ENCODE peak calls at places on chromosomes 4 and X, in nine cellular contexts. V, N, C, E, T, I, G, O and M are unnamed samples.

GRCh38 chr4:7435411-7436095 is 823 bp upstream of the PSAPL1 start:
- DNase-seq in G (no peak), N (no peak), E (no peak), T (no peak), C (no peak), O (no peak), I (peak), V (no peak), M (no peak)

GRCh38 chr4:68145261-68145660 is 15.6 kb upstream of the TMPRSS11F start:
- DNase-seq in O (no peak), I (no peak), N (no peak), V (no peak), T (no peak), G (no peak), E (no peak), C (no peak), M (no peak)

GRCh38 chr4:124907881-124908280 is 195.3 kb upstream of the ANKRD50 start:
- DNase-seq in G (no peak), I (no peak), C (no peak), T (no peak), O (no peak), E (no peak), N (no peak), V (no peak), M (no peak)

GRCh38 chr4:25022741-25023140 is 8.0 kb downstream of the LGI2 start:
- DNase-seq in T (no peak), E (no peak), I (no peak), G (no peak), N (no peak), O (no peak), V (no peak), C (no peak), M (no peak)

GRCh38 chrX:1207496-1208025 is 4.9 kb downstream of the CRLF2 start:
- DNase-seq in C (no peak), O (no peak), N (no peak), T (no peak), I (no peak), G (no peak), E (no peak), V (no peak), M (no peak)

GRCh38 chr4:53644607-53645006 is 53.3 kb upstream of the LNX1 start:
- DNase-seq in E (no peak), G (peak), I (no peak), C (peak), T (no peak), V (no peak), N (peak), O (no peak), M (no peak)

GRCh38 chr4:108036252-108036651 is 46.6 kb downstream of the HADH start:
- DNase-seq in O (no peak), G (no peak), E (no peak), I (no peak), N (no peak), V (no peak), C (no peak), T (no peak), M (no peak)

GRCh38 chrX:129957241-129958099 is 25.0 kb upstream of the BCORL1 start:
- DNase-seq in C (peak), T (peak), V (peak), E (peak), O (peak), N (peak), G (peak), I (peak), M (peak)

GRCh38 chr4:78336093-78336943 is 215.3 kb upstream of the ANXA3 start:
- DNase-seq in E (no peak), G (no peak), V (no peak), T (no peak), N (no peak), O (no peak), C (no peak), I (no peak), M (no peak)

GRCh38 chrX:37824491-37825224 is 22.7 kb downstream of the DYNLT3 start:
- DNase-seq in G (no peak), N (no peak), C (no peak), O (no peak), V (no peak), T (no peak), I (no peak), E (no peak), M (no peak)

GRCh38 chr4:188008377-188008776 is 12.8 kb downstream of the ZFP42 start:
- DNase-seq in N (no peak), T (no peak), C (no peak), O (peak), E (no peak), I (no peak), G (no peak), V (no peak), M (no peak)

GRCh38 chrX:1394731-1395501 is 3.0 kb upstream of the SLC25A6 start:
- DNase-seq in C (no peak), N (peak), G (peak), O (no peak), T (peak), I (peak), E (no peak), V (no peak), M (peak)

GRCh38 chr4:108359936-108360681 is 191.4 kb upstream of the LEF1 start:
- DNase-seq in T (no peak), E (no peak), I (no peak), C (no peak), O (no peak), G (no peak), V (no peak), N (no peak), M (no peak)

GRCh38 chr4:81470456-81471327 is 1.0 kb downstream of the RASGEF1B start:
- DNase-seq in I (peak), N (peak), E (no peak), V (peak), O (no peak), G (peak), C (peak), T (peak), M (peak)

GRCh38 chrX:124455966-124456365 is 109.6 kb downstream of the SH2D1A start:
- DNase-seq in I (no peak), E (no peak), V (no peak), T (no peak), O (no peak), C (no peak), G (no peak), N (no peak), M (no peak)

GRCh38 chr4:128840711-128841318 is 31.3 kb downstream of the JADE1 start:
- DNase-seq in E (no peak), G (no peak), I (no peak), N (no peak), V (no peak), C (no peak), T (no peak), O (no peak), M (no peak)

GRCh38 chr4:17577660-17578481 is 873 bp downstream of the LAP3 start:
- DNase-seq in E (no peak), O (no peak), N (peak), C (peak), G (no peak), V (no peak), T (peak), I (peak), M (peak)

GRCh38 chr4:160510925-160511324 is 1408.0 kb downstream of the RAPGEF2 start:
- DNase-seq in I (no peak), V (no peak), G (no peak), N (no peak), C (no peak), O (peak), T (no peak), E (no peak), M (no peak)

GRCh38 chrX:10832103-10832502 is 211.7 kb upstream of the MID1 start:
- DNase-seq in O (no peak), G (no peak), N (no peak), T (no peak), I (no peak), V (no peak), E (no peak), C (no peak), M (no peak)

GRCh38 chr4:184979461-184980124 is 38.7 kb upstream of the HELT start:
- DNase-seq in I (peak), T (no peak), V (peak), C (peak), G (no peak), O (no peak), E (no peak), N (no peak), M (no peak)

GRCh38 chrX:110669572-110669971 is 126.0 kb downstream of the CHRDL1 start:
- DNase-seq in G (no peak), O (no peak), N (no peak), I (no peak), E (no peak), V (no peak), C (no peak), T (no peak), M (no peak)

GRCh38 chr4:109046549-109047171 is 255.8 kb downstream of the COL25A1 start:
- DNase-seq in I (no peak), G (no peak), O (no peak), V (no peak), N (no peak), T (no peak), E (no peak), C (no peak), M (peak)

GRCh38 chrX:10636337-10636736 is 16.0 kb upstream of the MID1 start:
- DNase-seq in T (peak), C (no peak), E (peak), V (no peak), G (no peak), I (peak), O (peak), N (peak), M (no peak)

GRCh38 chr4:153759407-153760226 is at the start of gene RNF175:
- DNase-seq in G (no peak), O (no peak), N (peak), E (no peak), C (no peak), V (peak), T (no peak), I (no peak), M (no peak)

GRCh38 chr4:182880387-182881356 is 36.5 kb downstream of the DCTD start:
- DNase-seq in G (no peak), T (no peak), I (peak), C (no peak), E (no peak), O (no peak), N (no peak), V (no peak), M (no peak)

GRCh38 chrX:40174594-40175415 is 77.0 kb upstream of the BCOR start:
- DNase-seq in T (peak), V (peak), I (peak), O (peak), G (peak), N (peak), C (peak), E (no peak), M (peak)

GRCh38 chrX:40172169-40172979 is 74.6 kb upstream of the BCOR start:
- DNase-seq in G (peak), V (peak), E (no peak), O (no peak), C (peak), N (peak), I (peak), T (peak), M (peak)

GRCh38 chrX:40175416-40176255 is 77.9 kb upstream of the BCOR start:
- DNase-seq in G (peak), N (peak), V (peak), I (peak), E (no peak), C (peak), T (peak), O (peak), M (peak)

GRCh38 chrX:40172980-40173661 is 75.4 kb upstream of the BCOR start:
- DNase-seq in T (no peak), O (no peak), V (no peak), I (no peak), G (no peak), E (no peak), N (no peak), C (no peak), M (no peak)

GRCh38 chrX:40173662-40174593 is 76.2 kb upstream of the BCOR start:
- DNase-seq in O (no peak), N (peak), G (peak), T (peak), V (peak), I (peak), E (peak), C (peak), M (peak)
- TF ChIP-seq POLR2A in O (no peak), N (peak), G (no peak), T (no peak), V (no peak), I (no peak), E (peak), C (no peak), M (no peak)

GRCh38 chr4:27602172-27602571 is 741.5 kb downstream of the STIM2 start:
- DNase-seq in O (no peak), N (no peak), T (no peak), G (no peak), C (no peak), I (no peak), V (no peak), E (no peak), M (no peak)

GRCh38 chr4:27604692-27605091 is 744.1 kb downstream of the STIM2 start:
- DNase-seq in C (no peak), I (no peak), O (no peak), N (no peak), G (no peak), E (no peak), T (no peak), V (no peak), M (no peak)
- TF ChIP-seq CTCF in C (no peak), I (no peak), O (no peak), N (no peak), G (no peak), E (no peak), T (no peak), V (no peak), M (no peak)

GRCh38 chrX:54639346-54640102 is 109.5 kb downstream of the GNL3L start:
- DNase-seq in T (peak), C (peak), V (peak), G (peak), N (peak), O (peak), E (peak), I (peak), M (peak)
- TF ChIP-seq POLR2A in T (peak), C (peak), V (no peak), G (peak), N (peak), O (peak), E (no peak), I (peak), M (peak)

DNA sequence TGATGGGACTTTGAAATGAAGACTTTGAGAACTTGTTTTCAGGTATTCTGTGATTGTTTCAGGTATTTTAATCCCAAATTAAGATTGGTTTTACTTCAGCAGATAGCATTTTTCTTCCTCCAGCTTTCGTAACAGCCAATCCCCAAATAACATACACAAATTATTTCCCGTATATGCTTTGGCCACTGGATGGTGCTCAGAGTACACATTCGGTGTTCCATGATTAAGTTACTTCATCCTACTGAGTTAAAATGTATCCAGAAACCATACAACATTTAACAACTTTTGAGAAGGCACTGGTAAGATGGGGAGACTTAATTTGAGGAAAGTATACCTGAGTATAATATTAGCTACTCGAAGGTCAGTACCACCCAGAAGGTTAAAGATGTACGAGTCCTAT is 233.4 kb upstream of the FAM47A start:
- DNase-seq in I (no peak), O (peak), V (no peak), E (no peak), T (no peak), N (no peak), C (peak), G (no peak), M (no peak)
- TF ChIP-seq CTCF in I (peak), O (no peak), V (peak), E (no peak), T (peak), N (no peak), C (peak), G (peak), M (no peak)

DNA sequence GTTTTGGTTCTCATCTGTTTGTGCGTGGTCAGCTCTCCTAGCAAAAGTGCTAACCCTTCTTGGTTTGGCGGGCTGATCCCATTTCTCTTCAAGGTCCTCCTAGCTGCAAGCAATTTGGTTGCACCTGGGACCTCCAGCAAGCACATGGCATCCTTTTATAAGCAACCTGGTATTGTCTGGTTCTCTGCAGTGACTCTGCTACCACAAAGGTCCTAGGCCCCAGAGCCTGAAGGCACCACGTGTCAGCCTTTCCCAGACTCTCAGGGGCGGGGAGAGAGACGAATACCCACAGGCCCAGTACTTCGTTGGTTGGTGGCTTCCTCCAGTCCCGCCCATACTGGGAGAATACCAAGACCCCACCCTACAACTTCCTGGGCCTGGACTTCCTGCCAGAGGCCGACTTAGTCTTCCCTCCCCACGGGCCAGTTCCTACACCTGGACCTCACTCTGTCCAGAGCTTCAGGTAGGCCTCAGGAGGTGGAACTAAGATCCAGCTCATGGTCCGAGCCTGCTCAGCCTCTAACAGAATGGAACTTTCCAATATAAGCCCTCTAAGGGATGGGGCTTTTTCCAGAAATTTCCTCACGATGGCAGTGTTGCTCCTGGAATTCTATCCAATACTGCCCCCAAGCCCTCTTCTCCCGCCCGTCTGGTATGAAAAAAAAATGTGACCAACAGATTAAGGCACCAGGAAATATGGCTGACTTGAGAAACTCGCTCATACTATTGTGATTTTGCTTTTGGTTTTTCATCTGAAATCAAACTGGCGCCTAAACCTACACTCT is 192.5 kb upstream of the STK26 start:
- DNase-seq in E (peak), G (no peak), V (no peak), T (peak), I (peak), O (peak), N (peak), C (no peak), M (peak)
- TF ChIP-seq POLR2A in E (no peak), G (no peak), V (no peak), T (no peak), I (no peak), O (no peak), N (peak), C (no peak), M (no peak)

DNA sequence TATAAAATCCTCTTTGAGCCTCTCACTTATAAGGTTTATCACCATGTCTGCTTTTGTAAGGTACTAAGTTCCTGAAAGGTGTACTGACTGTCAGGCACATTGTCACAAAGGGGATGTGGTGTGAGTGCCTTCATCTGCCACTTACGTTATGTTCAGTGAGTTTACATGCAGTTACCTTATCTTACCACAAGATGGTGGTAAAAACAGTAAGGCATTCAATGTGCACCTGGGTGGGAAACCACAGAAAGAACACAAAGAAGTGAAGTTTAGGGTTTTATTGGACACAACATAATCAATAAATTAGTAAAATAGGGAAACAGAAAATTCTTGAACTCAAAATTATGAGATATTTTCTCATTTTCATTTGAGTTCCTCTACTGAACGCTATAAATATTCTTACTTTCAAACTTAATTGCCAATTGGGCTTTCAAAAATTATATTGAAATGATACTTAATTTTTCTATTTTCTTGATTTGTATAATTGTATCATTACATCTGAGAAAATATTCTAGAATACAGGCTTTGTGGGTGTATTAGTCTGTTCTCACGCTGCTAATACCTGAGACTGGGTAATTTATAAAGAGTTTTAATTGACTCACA is 650.8 kb downstream of the PCDH7 start:
- DNase-seq in T (no peak), C (no peak), G (no peak), O (peak), V (no peak), E (peak), I (no peak), N (no peak), M (no peak)
- TF ChIP-seq CTCF in T (peak), C (peak), G (peak), O (peak), V (peak), E (peak), I (peak), N (peak), M (peak)

GRCh38 chr4:39464886-39465501 is 6.1 kb downstream of the LIAS start:
- DNase-seq in O (peak), N (no peak), I (no peak), E (peak), V (no peak), G (no peak), T (no peak), C (no peak), M (no peak)
- TF ChIP-seq POLR2A in O (no peak), N (no peak), I (no peak), E (no peak), V (no peak), G (no peak), T (no peak), C (no peak), M (no peak)

DNA sequence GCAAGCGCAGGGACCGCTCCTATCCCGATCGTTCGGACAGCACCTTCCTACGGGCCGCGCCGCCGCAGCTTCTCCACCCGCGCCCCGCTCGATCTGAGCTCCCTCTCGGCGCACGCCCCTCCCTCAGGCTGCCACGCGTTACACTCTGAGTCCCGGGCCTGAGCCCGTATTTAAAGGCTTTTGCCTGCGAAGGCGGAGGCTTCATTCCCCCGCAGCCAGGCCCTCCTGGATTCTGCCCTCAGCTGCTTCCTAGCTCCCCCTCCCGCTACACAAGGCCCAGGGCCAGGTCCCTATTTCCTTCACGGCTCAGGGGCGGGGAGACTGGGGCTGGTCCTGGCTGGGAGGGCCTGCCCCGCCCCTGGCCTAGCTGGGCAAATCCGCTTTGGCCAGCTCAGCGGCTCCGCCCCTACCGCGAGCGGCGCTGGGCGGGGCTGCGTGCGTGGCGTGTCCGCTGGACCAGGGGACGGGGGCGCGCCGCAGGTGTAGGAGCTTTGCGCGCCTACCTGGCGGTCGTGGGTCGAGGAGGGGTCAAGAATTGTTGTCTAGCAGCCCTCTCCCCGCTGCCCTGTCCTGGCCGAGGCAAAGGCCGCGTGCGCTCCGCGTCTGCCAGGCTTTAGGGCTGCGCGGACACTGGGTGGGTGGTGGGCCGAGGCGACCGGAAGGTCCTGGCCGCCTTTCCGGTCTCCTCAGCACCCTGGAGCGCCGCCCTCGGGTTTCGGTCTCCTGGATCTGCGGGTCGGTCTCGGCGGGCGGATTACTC is at the start of gene UGDH:
- DNase-seq in C (peak), V (peak), E (peak), G (peak), N (peak), O (peak), T (peak), I (peak), M (peak)
- TF ChIP-seq CTCF in C (no peak), V (peak), E (no peak), G (no peak), N (peak), O (peak), T (peak), I (no peak), M (no peak)

GRCh38 chr4:38663801-38664703 is at the start of gene KLF3:
- DNase-seq in I (peak), O (peak), C (peak), T (peak), N (peak), V (peak), G (peak), E (peak), M (peak)
- TF ChIP-seq POLR2A in I (peak), O (peak), C (peak), T (peak), N (peak), V (no peak), G (peak), E (no peak), M (peak)

GRCh38 chrX:79588233-79588632 is 221.1 kb upstream of the ITM2A start:
- DNase-seq in V (no peak), C (no peak), T (no peak), E (no peak), G (no peak), N (no peak), I (no peak), O (no peak), M (no peak)

GRCh38 chrX:79592259-79592658 is 225.1 kb upstream of the ITM2A start:
- DNase-seq in G (no peak), N (no peak), T (no peak), C (no peak), V (no peak), I (no peak), O (no peak), E (no peak), M (no peak)
- TF ChIP-seq CTCF in G (peak), N (no peak), T (no peak), C (peak), V (no peak), I (no peak), O (no peak), E (no peak), M (no peak)